ENCODE peak calls at places on chromosome 15, in nine cellular contexts. T is body of pancreas, O is AG04450, N is psoas muscle, S is brain microvascular endothelial cell, G is endothelial cell of umbilical vein, E is left ventricle myocardium inferior, Z is MM.1S, V is right lobe of liver. Q is an unnamed sample.

GRCh38 chr15:59994855-59995557 is 9.1 kb upstream of the FOXB1 start:
- DNase-seq in T (no peak), O (no peak), N (no peak), S (no peak), G (no peak), E (no peak), Z (no peak), V (no peak), Q (no peak)

GRCh38 chr15:78058401-78058935 is 19.0 kb downstream of the TBC1D2B start:
- DNase-seq in T (no peak), O (no peak), N (no peak), S (no peak), G (no peak), E (no peak), Z (no peak), V (no peak), Q (no peak)

GRCh38 chr15:89200182-89200581 is 21.2 kb downstream of the RLBP1 start:
- DNase-seq in T (peak; percentile 7), O (no peak), N (no peak), S (no peak), G (no peak), E (no peak), Z (no peak), V (no peak), Q (no peak)

GRCh38 chr15:34434627-34435305 is 2.8 kb downstream of the GOLGA8A start:
- DNase-seq in T (no peak), O (no peak), N (no peak), S (no peak), G (no peak), E (no peak), Z (no peak), V (no peak), Q (no peak)

GRCh38 chr15:92638291-92638708 is 17.3 kb downstream of the FAM174B start:
- DNase-seq in T (peak; percentile 88), O (peak; percentile 59), N (no peak), S (no peak), G (peak; percentile 53), E (no peak), Z (peak; percentile 73), V (peak; percentile 27), Q (no peak)

GRCh38 chr15:60961541-60961940 is 267.6 kb downstream of the RORA start:
- DNase-seq in T (no peak), O (no peak), N (no peak), S (no peak), G (peak; percentile 68), E (no peak), Z (no peak), V (no peak), Q (no peak)

GRCh38 chr15:68806220-68807105 is 14.2 kb downstream of the ANP32A start:
- DNase-seq in T (no peak), O (no peak), N (no peak), S (no peak), G (no peak), E (no peak), Z (no peak), V (peak; percentile 32), Q (no peak)

GRCh38 chr15:91253605-91254004 is 153.5 kb downstream of the SV2B start:
- DNase-seq in T (no peak), O (no peak), N (no peak), S (no peak), G (no peak), E (no peak), Z (no peak), V (no peak), Q (no peak)

GRCh38 chr15:85804481-85805165 is 9.9 kb upstream of the KLHL25 start:
- DNase-seq in T (no peak), O (no peak), N (no peak), S (no peak), G (no peak), E (no peak), Z (no peak), V (no peak), Q (no peak)

GRCh38 chr15:70376031-70376928 is 278.6 kb upstream of the TLE3 start:
- DNase-seq in T (no peak), O (no peak), N (no peak), S (no peak), G (no peak), E (no peak), Z (no peak), V (no peak), Q (no peak)

GRCh38 chr15:83285284-83285978 is 967 bp upstream of the BNC1 start:
- DNase-seq in T (no peak), O (no peak), N (no peak), S (no peak), G (no peak), E (no peak), Z (no peak), V (no peak), Q (no peak)

GRCh38 chr15:85752591-85752990 is 42.1 kb downstream of the KLHL25 start:
- DNase-seq in T (peak; percentile 90), O (no peak), N (peak; percentile 49), S (no peak), G (no peak), E (no peak), Z (no peak), V (peak; percentile 84), Q (peak; percentile 85)

GRCh38 chr15:69107025-69107620 is 53.3 kb upstream of the GLCE start:
- DNase-seq in T (no peak), O (no peak), N (no peak), S (no peak), G (no peak), E (no peak), Z (no peak), V (no peak), Q (no peak)

GRCh38 chr15:66772604-66772966 is 70.5 kb downstream of the SMAD6 start:
- DNase-seq in T (no peak), O (no peak), N (no peak), S (no peak), G (no peak), E (no peak), Z (no peak), V (no peak), Q (no peak)

GRCh38 chr15:66771351-66771650 is 69.3 kb downstream of the SMAD6 start:
- DNase-seq in T (no peak), O (no peak), N (peak; percentile 33), S (no peak), G (no peak), E (no peak), Z (no peak), V (no peak), Q (no peak)

GRCh38 chr15:66772967-66773873 is 71.2 kb downstream of the SMAD6 start:
- DNase-seq in T (peak; percentile 83), O (no peak), N (peak; percentile 61), S (no peak), G (peak; percentile 39), E (no peak), Z (no peak), V (no peak), Q (no peak)

GRCh38 chr15:66768984-66769383 is 66.9 kb downstream of the SMAD6 start:
- DNase-seq in T (no peak), O (no peak), N (no peak), S (no peak), G (no peak), E (no peak), Z (no peak), V (no peak), Q (peak; percentile 42)

GRCh38 chr15:66770518-66771350 is 68.7 kb downstream of the SMAD6 start:
- DNase-seq in T (no peak), O (no peak), N (peak; percentile 8), S (no peak), G (no peak), E (no peak), Z (no peak), V (no peak), Q (no peak)
- H3K27ac ChIP-seq in T (peak overlapping the region; percentile 86), O (peak overlapping the region; percentile 52), N (no peak overlapping the region), S (no peak overlapping the region), G (no peak overlapping the region), E (no peak overlapping the region), Z (no peak overlapping the region), V (no peak overlapping the region), Q (no peak overlapping the region)

DNA sequence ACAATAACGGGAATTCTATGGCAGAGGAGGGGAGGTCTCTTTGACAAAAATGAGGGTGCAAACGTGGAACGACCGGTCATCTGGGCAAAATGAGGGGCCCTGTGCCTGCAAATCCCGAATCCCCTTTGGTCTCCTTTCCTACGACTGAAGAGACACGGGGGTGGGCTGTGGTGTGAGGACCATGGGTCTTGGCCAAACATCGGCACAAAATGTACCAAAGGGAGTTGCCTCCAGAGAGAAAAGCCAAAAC is 503 bp downstream of the ZNF280D start:
- DNase-seq in T (no peak), O (no peak), N (no peak), S (peak; percentile 29), G (peak; percentile 78), E (no peak), Z (no peak), V (no peak), Q (no peak)
- TF ChIP-seq CTCF in T (no peak), O (no peak), N (no peak), S (no peak), G (no peak), E (no peak), Z (no peak), V (no peak), Q (no peak)

GRCh38 chr15:62935300-62936081 is 107.1 kb upstream of the TPM1 start:
- DNase-seq in T (no peak), O (no peak), N (no peak), S (no peak), G (peak; percentile 17), E (no peak), Z (peak; percentile 44), V (peak; percentile 85), Q (no peak)
- H3K4me3 ChIP-seq in T (no peak overlapping the region), O (no peak overlapping the region), N (no peak overlapping the region), S (no peak overlapping the region), G (no peak overlapping the region), E (no peak overlapping the region), Z (no peak overlapping the region), V (no peak overlapping the region), Q (no peak overlapping the region)

GRCh38 chr15:74750759-74751158 is 2.1 kb downstream of the CYP1A2 start:
- DNase-seq in T (no peak), O (no peak), N (peak; percentile 23), S (no peak), G (no peak), E (no peak), Z (no peak), V (no peak), Q (no peak)

GRCh38 chr15:74742422-74742821 is 6.2 kb upstream of the CYP1A2 start:
- DNase-seq in T (no peak), O (no peak), N (no peak), S (no peak), G (no peak), E (no peak), Z (no peak), V (no peak), Q (no peak)

GRCh38 chr15:74748322-74748946 is at the start of gene CYP1A2:
- DNase-seq in T (no peak), O (no peak), N (peak; percentile 2), S (no peak), G (no peak), E (no peak), Z (no peak), V (peak; percentile 78), Q (no peak)

GRCh38 chr15:74749832-74750231 is 1.2 kb downstream of the CYP1A2 start:
- DNase-seq in T (no peak), O (no peak), N (peak; percentile 49), S (no peak), G (no peak), E (no peak), Z (no peak), V (peak; percentile 92), Q (no peak)

DNA sequence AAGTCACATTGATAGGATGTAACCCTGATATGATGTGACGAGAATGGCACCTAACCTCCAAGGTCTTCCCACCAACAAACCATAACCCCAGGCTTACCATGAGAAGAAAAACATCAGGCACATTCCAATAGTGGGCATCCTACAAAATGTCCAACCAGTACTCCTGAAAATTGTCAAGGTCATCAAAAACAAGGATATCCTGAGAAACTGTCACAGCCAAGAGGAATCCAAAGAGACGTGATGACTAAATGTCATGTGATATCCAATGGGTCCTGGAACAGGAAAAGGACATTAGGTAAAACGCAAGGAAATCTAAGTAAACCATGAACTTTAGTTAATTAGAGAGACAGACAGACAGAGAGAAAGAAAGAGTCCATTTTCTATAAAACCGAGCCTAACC is 2.3 kb upstream of the CYP1A2 start:
- DNase-seq in T (no peak), O (no peak), N (no peak), S (no peak), G (no peak), E (no peak), Z (no peak), V (no peak), Q (no peak)
- H3K27ac ChIP-seq in T (no peak overlapping the region), O (no peak overlapping the region), N (no peak overlapping the region), S (no peak overlapping the region), G (no peak overlapping the region), E (no peak overlapping the region), Z (no peak overlapping the region), V (no peak overlapping the region), Q (no peak overlapping the region)